ENCODE peak calls at places on chromosomes 1 and 21, in nine cellular contexts. T, X, L, G, Y, C, S, N and J are unnamed samples.
A peak's percentile ranks its signal among the peaks of the same experiment; 100 is the strongest.

GRCh38 chr1:100448371-100448770 is 89.6 kb upstream of the GPR88 start:
- DNase-seq in T (no peak), X (no peak), L (peak; percentile 12), G (no peak), Y (no peak), C (no peak), S (no peak), N (no peak), J (no peak)

GRCh38 chr1:34126486-34126885 is 38.5 kb downstream of the CSMD2 start:
- DNase-seq in T (no peak), X (no peak), L (no peak), G (no peak), Y (no peak), C (no peak), S (no peak), N (no peak), J (no peak)

GRCh38 chr1:45843474-45843905 is 40.1 kb downstream of the MAST2 start:
- DNase-seq in T (peak; percentile 29), X (no peak), L (no peak), G (no peak), Y (no peak), C (peak; percentile 10), S (peak; percentile 61), N (no peak), J (no peak)

GRCh38 chr1:226002667-226003501 is 3.7 kb upstream of the SDE2 start:
- DNase-seq in T (no peak), X (peak; percentile 77), L (no peak), G (peak; percentile 62), Y (peak; percentile 62), C (no peak), S (no peak), N (peak; percentile 23), J (peak; percentile 26)

GRCh38 chr1:204408074-204408507 is 3.5 kb downstream of the PPP1R15B start:
- DNase-seq in T (peak; percentile 68), X (peak; percentile 85), L (no peak), G (peak; percentile 53), Y (no peak), C (no peak), S (peak; percentile 72), N (peak; percentile 46), J (no peak)

GRCh38 chr1:154845879-154846278 is 24.2 kb downstream of the KCNN3 start:
- DNase-seq in T (no peak), X (no peak), L (no peak), G (no peak), Y (no peak), C (no peak), S (no peak), N (peak; percentile 18), J (no peak)

GRCh38 chr1:203359010-203359571 is 8.2 kb upstream of the FMOD start:
- DNase-seq in T (peak; percentile 23), X (no peak), L (no peak), G (no peak), Y (no peak), C (no peak), S (no peak), N (no peak), J (no peak)

GRCh38 chr1:160168609-160169369 is 17.4 kb downstream of the ATP1A4 start:
- DNase-seq in T (no peak), X (peak; percentile 81), L (no peak), G (no peak), Y (peak; percentile 32), C (no peak), S (no peak), N (no peak), J (no peak)

GRCh38 chr1:225882699-225883615 is 777 bp upstream of the TMEM63A start:
- DNase-seq in T (no peak), X (no peak), L (no peak), G (no peak), Y (peak; percentile 31), C (no peak), S (no peak), N (peak; percentile 60), J (peak; percentile 47)

GRCh38 chr1:16183157-16183556 is 27.3 kb upstream of the EPHA2 start:
- DNase-seq in T (peak; percentile 64), X (no peak), L (no peak), G (no peak), Y (no peak), C (peak; percentile 65), S (peak; percentile 76), N (no peak), J (no peak)

GRCh38 chr21:44497641-44498243 is 42.3 kb downstream of the KRTAP10-1 start:
- DNase-seq in T (no peak), X (no peak), L (no peak), G (no peak), Y (no peak), C (no peak), S (no peak), N (no peak), J (no peak)

GRCh38 chr1:198320748-198321147 is 163.9 kb downstream of the NEK7 start:
- DNase-seq in T (no peak), X (no peak), L (no peak), G (no peak), Y (no peak), C (no peak), S (no peak), N (no peak), J (no peak)

GRCh38 chr1:94641990-94642389 is 100.4 kb upstream of the F3 start:
- DNase-seq in T (no peak), X (no peak), L (no peak), G (no peak), Y (no peak), C (no peak), S (peak; percentile 66), N (no peak), J (no peak)

GRCh38 chr1:92085727-92086126 is 5.6 kb downstream of the BTBD8 start:
- DNase-seq in T (no peak), X (no peak), L (no peak), G (no peak), Y (no peak), C (no peak), S (no peak), N (no peak), J (no peak)

GRCh38 chr1:109794319-109795132 is 30.8 kb upstream of the EPS8L3 start:
- DNase-seq in T (no peak), X (no peak), L (no peak), G (no peak), Y (no peak), C (no peak), S (peak; percentile 71), N (no peak), J (no peak)

GRCh38 chr1:188689542-188689941 is 1788.1 kb downstream of the BRINP3 start:
- DNase-seq in T (no peak), X (no peak), L (no peak), G (no peak), Y (no peak), C (no peak), S (no peak), N (no peak), J (no peak)

GRCh38 chr1:3620708-3621107 is 4.1 kb upstream of the TPRG1L start:
- DNase-seq in T (no peak), X (no peak), L (no peak), G (no peak), Y (no peak), C (no peak), S (no peak), N (no peak), J (no peak)

GRCh38 chr1:220784751-220785150 is 2.0 kb upstream of the MTARC1 start:
- DNase-seq in T (no peak), X (no peak), L (no peak), G (no peak), Y (no peak), C (no peak), S (no peak), N (no peak), J (no peak)

GRCh38 chr1:54353959-54354358 is 52.2 kb downstream of the SSBP3 start:
- DNase-seq in T (no peak), X (no peak), L (no peak), G (no peak), Y (no peak), C (no peak), S (no peak), N (no peak), J (no peak)

GRCh38 chr21:26099610-26100219 is 70.9 kb downstream of the APP start:
- DNase-seq in T (peak; percentile 83), X (no peak), L (no peak), G (no peak), Y (no peak), C (no peak), S (no peak), N (no peak), J (no peak)

GRCh38 chr1:174789399-174789798 is 210.3 kb upstream of the CACYBP start:
- DNase-seq in T (peak; percentile 16), X (no peak), L (no peak), G (no peak), Y (no peak), C (peak; percentile 65), S (peak; percentile 85), N (no peak), J (no peak)

GRCh38 chr1:155254714-155255242 is 505 bp downstream of the ENTREP3 start:
- DNase-seq in T (no peak), X (no peak), L (no peak), G (peak; percentile 77), Y (no peak), C (no peak), S (no peak), N (no peak), J (no peak)

GRCh38 chr1:66246371-66247262 is 287.3 kb upstream of the SGIP1 start:
- DNase-seq in T (no peak), X (no peak), L (no peak), G (no peak), Y (no peak), C (no peak), S (no peak), N (no peak), J (no peak)

GRCh38 chr1:183323849-183324683 is 94.1 kb downstream of the NMNAT2 start:
- DNase-seq in T (no peak), X (no peak), L (no peak), G (no peak), Y (no peak), C (no peak), S (no peak), N (no peak), J (no peak)

GRCh38 chr1:43908226-43908625 is 25.4 kb upstream of the ARTN start:
- DNase-seq in T (no peak), X (no peak), L (no peak), G (no peak), Y (no peak), C (no peak), S (no peak), N (no peak), J (no peak)